ENCODE peak calls at places on chromosome 11, in six cellular contexts. One of them, this sample, is unnamed.

GRCh38 chr11:69667619-69668604 is 7.2 kb downstream of the LTO1 start:
- DNase-seq in AG20443: no peak
- DNase-seq in adipocyte: no peak
- DNase-seq in AG09319: no peak
- DNase-seq in NCI-H1436 treated with DMSO at 0.1 percent for 48 hours: peak
- DNase-seq in renal cortical epithelial cell: no peak
- DNase-seq in this sample: no peak

GRCh38 chr11:11709447-11710239 is 87.8 kb upstream of the GALNT18 start:
- DNase-seq in AG20443: no peak
- DNase-seq in adipocyte: no peak
- DNase-seq in AG09319: no peak
- DNase-seq in NCI-H1436 treated with DMSO at 0.1 percent for 48 hours: no peak
- DNase-seq in renal cortical epithelial cell: peak
- DNase-seq in this sample: no peak

GRCh38 chr11:420054-420910 is 5.5 kb upstream of the SIGIRR start:
- DNase-seq in AG20443: no peak
- DNase-seq in adipocyte: no peak
- DNase-seq in AG09319: no peak
- DNase-seq in NCI-H1436 treated with DMSO at 0.1 percent for 48 hours: no peak
- DNase-seq in renal cortical epithelial cell: no peak
- DNase-seq in this sample: no peak

GRCh38 chr11:111963786-111964385 is 26.7 kb downstream of the DIXDC1 start:
- DNase-seq in AG20443: no peak
- DNase-seq in adipocyte: no peak
- DNase-seq in AG09319: no peak
- DNase-seq in NCI-H1436 treated with DMSO at 0.1 percent for 48 hours: no peak
- DNase-seq in renal cortical epithelial cell: no peak
- DNase-seq in this sample: no peak

GRCh38 chr11:86873573-86874083 is 73.3 kb downstream of the PRSS23 start:
- DNase-seq in AG20443: no peak
- DNase-seq in adipocyte: no peak
- DNase-seq in AG09319: no peak
- DNase-seq in NCI-H1436 treated with DMSO at 0.1 percent for 48 hours: no peak
- DNase-seq in renal cortical epithelial cell: peak
- DNase-seq in this sample: no peak

GRCh38 chr11:125464266-125464662 is 31.8 kb downstream of the FEZ1 start:
- DNase-seq in AG20443: no peak
- DNase-seq in adipocyte: no peak
- DNase-seq in AG09319: no peak
- DNase-seq in NCI-H1436 treated with DMSO at 0.1 percent for 48 hours: no peak
- DNase-seq in renal cortical epithelial cell: no peak
- DNase-seq in this sample: no peak

GRCh38 chr11:133598879-133599278 is 66.6 kb upstream of the OPCML start:
- DNase-seq in AG20443: no peak
- DNase-seq in adipocyte: no peak
- DNase-seq in AG09319: no peak
- DNase-seq in NCI-H1436 treated with DMSO at 0.1 percent for 48 hours: no peak
- DNase-seq in renal cortical epithelial cell: no peak
- DNase-seq in this sample: no peak

GRCh38 chr11:93476796-93477195 is 66.4 kb downstream of the SMCO4 start:
- DNase-seq in AG20443: no peak
- DNase-seq in adipocyte: peak
- DNase-seq in AG09319: peak
- DNase-seq in NCI-H1436 treated with DMSO at 0.1 percent for 48 hours: no peak
- DNase-seq in renal cortical epithelial cell: peak
- DNase-seq in this sample: no peak

GRCh38 chr11:44622721-44623258 is 57.3 kb downstream of the CD82 start:
- DNase-seq in AG20443: no peak
- DNase-seq in adipocyte: no peak
- DNase-seq in AG09319: no peak
- DNase-seq in NCI-H1436 treated with DMSO at 0.1 percent for 48 hours: no peak
- DNase-seq in renal cortical epithelial cell: no peak
- DNase-seq in this sample: no peak

This sample was measured in hepatic stellate cell.